ENCODE peak calls at places on chromosomes 1 and 21, in four cellular contexts. Y is K562, V is A549, Z is GM12878. T is an unnamed sample.
A peak's percentile ranks its signal among the peaks of the same experiment; 100 is the strongest.

GRCh38 chr1:109280768-109281356 is 2.1 kb downstream of the PSRC1 start:
- DNase-seq in Y (no peak), V (no peak), Z (no peak), T (no peak)

GRCh38 chr1:210132582-210132981 is 100.0 kb upstream of the SERTAD4 start:
- DNase-seq in Y (peak; percentile 32), V (no peak), Z (no peak), T (peak; percentile 40)

GRCh38 chr21:31895069-31895851 is 22.4 kb downstream of the HUNK start:
- DNase-seq in Y (no peak), V (no peak), Z (no peak), T (peak; percentile 34)

GRCh38 chr21:13854638-13855037 is 245.1 kb downstream of the POTED start:
- DNase-seq in Y (no peak), V (no peak), Z (no peak), T (no peak)

GRCh38 chr1:39776400-39776713 is 5.2 kb upstream of the OXCT2 start:
- DNase-seq in Y (no peak), V (no peak), Z (peak; percentile 52), T (no peak)

GRCh38 chr1:36306902-36307456 is 811 bp downstream of the SH3D21 start:
- DNase-seq in Y (peak; percentile 98), V (peak; percentile 83), Z (peak; percentile 80), T (peak; percentile 91)

GRCh38 chr1:167708940-167709389 is 12.8 kb upstream of the MPZL1 start:
- DNase-seq in Y (no peak), V (no peak), Z (peak; percentile 63), T (no peak)

GRCh38 chr1:91700332-91700731 is 185.6 kb downstream of the TGFBR3 start:
- DNase-seq in Y (no peak), V (no peak), Z (no peak), T (peak; percentile 59)

GRCh38 chr1:34983700-34984355 is 1.3 kb downstream of the TMEM35B start:
- DNase-seq in Y (no peak), V (no peak), Z (no peak), T (peak; percentile 17)

GRCh38 chr1:41851589-41851988 is 67.1 kb downstream of the HIVEP3 start:
- DNase-seq in Y (no peak), V (no peak), Z (no peak), T (peak; percentile 86)

GRCh38 chr1:31790641-31791091 is 25.2 kb downstream of the SPOCD1 start:
- DNase-seq in Y (no peak), V (no peak), Z (no peak), T (no peak)

GRCh38 chr21:31034378-31034777 is 3.9 kb downstream of the KRTAP19-8 start:
- DNase-seq in Y (no peak), V (no peak), Z (no peak), T (no peak)

GRCh38 chr1:94142583-94142982 is 21.6 kb upstream of the ABCA4 start:
- DNase-seq in Y (no peak), V (no peak), Z (no peak), T (no peak)

GRCh38 chr21:46374761-46375389 is 50.9 kb downstream of the PCNT start:
- DNase-seq in Y (no peak), V (no peak), Z (no peak), T (no peak)
- TF ChIP-seq ELK1 in Y (no peak), V (no peak), Z (no peak), T (no peak)

DNA sequence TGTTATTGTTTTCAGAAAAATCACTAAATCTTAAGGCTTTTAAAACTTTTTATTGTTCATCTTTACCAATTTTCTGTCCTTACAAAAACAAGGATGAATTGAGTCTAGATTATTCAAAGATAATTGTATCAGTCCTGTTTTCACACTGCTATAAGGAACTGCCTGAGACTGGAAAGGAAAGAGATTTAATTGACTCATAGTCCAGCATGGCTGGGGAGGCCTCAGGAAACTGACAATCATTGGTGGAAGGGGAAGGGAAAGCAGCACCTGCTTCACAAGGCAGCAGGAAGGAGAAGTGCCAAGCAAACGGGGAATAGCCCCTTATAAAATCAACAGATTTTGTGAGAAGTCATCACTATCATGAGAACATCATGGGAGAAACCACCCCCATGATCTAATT is 455.6 kb upstream of the ZP4 start:
- DNase-seq in Y (no peak), V (no peak), Z (no peak), T (no peak)
- TF ChIP-seq ELK1 in Y (no peak), V (no peak), Z (no peak), T (no peak)

DNA sequence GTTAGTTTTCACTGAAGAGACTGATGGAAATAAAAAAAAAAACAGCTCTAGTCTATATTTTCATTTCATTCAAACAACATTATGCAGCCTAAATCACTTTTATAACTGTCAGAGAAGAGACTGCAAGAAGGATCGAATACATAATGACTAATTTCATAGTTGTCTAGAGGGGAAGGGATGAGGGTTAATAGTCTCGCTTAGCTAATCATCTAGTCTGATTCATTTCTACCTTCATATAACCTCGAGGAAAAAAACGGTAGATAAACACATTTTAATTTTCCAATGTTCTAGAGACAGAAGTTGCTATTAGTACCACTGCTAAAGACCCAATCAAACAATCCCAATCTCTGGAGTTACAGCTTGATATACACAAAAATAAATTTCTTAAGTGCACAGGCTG is 3.5 kb downstream of the FUBP1 start:
- DNase-seq in Y (no peak), V (no peak), Z (no peak), T (peak; percentile 40)
- TF ChIP-seq ELK1 in Y (no peak), V (no peak), Z (no peak), T (no peak)

DNA sequence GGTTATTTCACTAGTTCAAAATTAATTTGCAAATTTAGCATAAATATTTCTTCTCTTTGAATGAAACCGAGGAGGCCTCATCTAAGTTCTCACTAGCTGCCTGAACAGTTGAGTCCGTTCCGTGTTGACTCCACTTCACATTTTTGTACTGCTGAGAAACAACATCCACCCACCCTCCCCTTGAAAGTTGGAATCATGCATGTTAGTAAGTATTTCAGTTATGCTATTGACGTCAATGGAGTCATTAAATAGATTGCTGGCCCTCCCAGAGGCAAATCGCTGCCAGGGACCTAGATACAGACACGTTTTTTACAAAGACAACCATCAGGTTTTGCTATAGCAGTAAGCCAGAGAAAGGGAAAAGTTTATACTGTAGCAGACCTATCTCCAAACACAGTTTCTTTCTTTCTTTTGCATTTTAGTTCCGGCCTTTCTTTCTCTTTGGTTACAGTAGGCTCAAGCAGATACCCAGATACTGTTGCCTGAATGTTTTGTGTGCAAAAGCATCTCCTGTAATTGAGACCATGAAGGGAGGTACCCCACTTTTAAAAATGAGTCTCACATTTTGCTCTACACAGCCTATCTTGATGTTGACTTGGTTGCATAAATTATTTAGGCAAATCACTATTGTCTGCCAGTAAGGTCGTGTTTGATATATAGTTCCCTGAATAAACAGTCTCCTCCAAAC is 262.6 kb upstream of the SGIP1 start:
- DNase-seq in Y (peak; percentile 2), V (peak; percentile 78), Z (no peak), T (peak; percentile 99)
- TF ChIP-seq ELK1 in Y (no peak), V (no peak), Z (no peak), T (no peak)

GRCh38 chr1:161790587-161791317 is 24.6 kb downstream of the ATF6 start:
- DNase-seq in Y (no peak), V (no peak), Z (no peak), T (no peak)

GRCh38 chr1:161792740-161793139 is 26.6 kb downstream of the ATF6 start:
- DNase-seq in Y (peak; percentile 52), V (peak; percentile 51), Z (peak; percentile 23), T (peak; percentile 93)

GRCh38 chr1:161787355-161787754 is 21.2 kb downstream of the ATF6 start:
- DNase-seq in Y (no peak), V (no peak), Z (no peak), T (no peak)

GRCh38 chr1:161791889-161792655 is 26.0 kb downstream of the ATF6 start:
- DNase-seq in Y (no peak), V (no peak), Z (no peak), T (peak; percentile 35)
- TF ChIP-seq ELK1 in Y (no peak), V (no peak), Z (no peak), T (no peak)

GRCh38 chr1:230375795-230376194 is 50.3 kb downstream of the PGBD5 start:
- DNase-seq in Y (no peak), V (no peak), Z (no peak), T (no peak)
- TF ChIP-seq ELK1 in Y (no peak), V (no peak), Z (no peak), T (no peak)

GRCh38 chr1:14739433-14739832 is 140.9 kb downstream of the KAZN start:
- DNase-seq in Y (no peak), V (no peak), Z (no peak), T (no peak)
- TF ChIP-seq ELK1 in Y (no peak), V (no peak), Z (no peak), T (no peak)

GRCh38 chr1:178397678-178398077 is 99.1 kb downstream of the CLEC20A start:
- DNase-seq in Y (no peak), V (no peak), Z (no peak), T (peak; percentile 37)
- TF ChIP-seq ELK1 in Y (no peak), V (no peak), Z (no peak), T (no peak)